ENCODE peak calls at places on chromosomes 7 and 10, in ten cellular contexts. N, G, D, U, T, X, Z, L, C and R are unnamed samples.

GRCh38 chr10:7035111-7035761 is 375.6 kb downstream of the SFMBT2 start:
- DNase-seq in X (no peak), L (no peak), Z (no peak), N (no peak), U (no peak), T (no peak), G (no peak), C (no peak), D (no peak), R (no peak)

GRCh38 chr10:30873408-30873807 is 158.3 kb downstream of the ZNF438 start:
- DNase-seq in D (no peak), U (no peak), Z (no peak), G (no peak), L (no peak), X (no peak), T (no peak), N (no peak), C (no peak), R (no peak)

GRCh38 chr7:130277763-130278643 is 11.3 kb downstream of the CPA2 start:
- DNase-seq in Z (no peak), L (no peak), D (peak), C (no peak), G (peak), U (no peak), X (no peak), N (no peak), T (peak), R (no peak)

GRCh38 chr7:18638594-18639452 is 143.3 kb downstream of the HDAC9 start:
- DNase-seq in D (no peak), U (no peak), L (peak), G (no peak), C (no peak), N (no peak), X (no peak), Z (no peak), T (no peak), R (no peak)

GRCh38 chr7:22140597-22140996 is 194.9 kb upstream of the CDCA7L start:
- DNase-seq in T (no peak), Z (no peak), N (no peak), D (no peak), U (no peak), L (no peak), C (no peak), X (no peak), G (no peak), R (no peak)

GRCh38 chr7:10412426-10413019 is 561.1 kb upstream of the PHF14 start:
- DNase-seq in X (no peak), N (peak), U (no peak), C (no peak), G (peak), Z (no peak), T (no peak), D (peak), L (no peak), R (no peak)

GRCh38 chr10:94069884-94070283 is 76.2 kb downstream of the PLCE1 start:
- DNase-seq in L (no peak), D (no peak), C (no peak), T (no peak), G (no peak), N (no peak), Z (no peak), U (no peak), X (no peak), R (no peak)

GRCh38 chr7:205117-206010 is 13.0 kb downstream of the FAM20C start:
- DNase-seq in C (no peak), T (no peak), Z (no peak), D (no peak), X (peak), N (no peak), U (no peak), L (no peak), G (no peak), R (no peak)

GRCh38 chr10:76303682-76304316 is 872.4 kb downstream of the LRMDA start:
- DNase-seq in G (no peak), D (peak), T (peak), U (peak), C (no peak), N (peak), X (peak), Z (no peak), L (peak), R (no peak)

GRCh38 chr7:127822822-127823508 is 171.0 kb downstream of the SND1 start:
- DNase-seq in C (no peak), Z (no peak), L (no peak), T (no peak), G (no peak), X (no peak), D (no peak), N (peak), U (no peak), R (no peak)

GRCh38 chr10:37854606-37855005 is 2.8 kb downstream of the ZNF248 start:
- DNase-seq in L (no peak), G (no peak), T (no peak), X (no peak), Z (no peak), D (no peak), U (no peak), C (no peak), N (no peak), R (no peak)

GRCh38 chr10:47042199-47042473 is 130.9 kb downstream of the PTPN20 start:
- DNase-seq in U (no peak), T (no peak), Z (no peak), N (no peak), X (no peak), G (no peak), C (no peak), D (no peak), L (no peak), R (no peak)

GRCh38 chr10:51000164-51000563 is 74.1 kb upstream of the PRKG1 start:
- DNase-seq in U (no peak), L (no peak), X (no peak), C (no peak), N (no peak), D (no peak), Z (no peak), G (no peak), T (no peak), R (no peak)